ENCODE peak calls at places on chromosomes 6 and 20, in nine cellular contexts. One of them, this sample, is unnamed. For H3K9me3, the result is how much of the 10 kb centered on the place peaks cover.

GRCh38 chr20:59002874-59003399 is 4.1 kb downstream of the CTSZ start:
- DNase-seq in left ventricle myocardium inferior: no peak
- DNase-seq in tibial artery: peak
- DNase-seq in upper lobe of right lung: no peak
- DNase-seq in neural progenitor cell: no peak
- DNase-seq in CD8-positive, alpha-beta T cell: no peak
- DNase-seq in cardiac muscle cell: no peak
- DNase-seq in HCT116: no peak
- DNase-seq in endodermal cell: no peak
- DNase-seq in this sample: no peak

GRCh38 chr6:17206566-17207072 is 74.5 kb upstream of the RBM24 start:
- DNase-seq in CD8-positive, alpha-beta T cell: no peak
- DNase-seq in neural progenitor cell: no peak
- DNase-seq in left ventricle myocardium inferior: no peak
- DNase-seq in cardiac muscle cell: no peak
- DNase-seq in endodermal cell: no peak
- DNase-seq in HCT116: no peak
- DNase-seq in upper lobe of right lung: no peak
- DNase-seq in tibial artery: no peak
- DNase-seq in this sample: no peak

GRCh38 chr20:29689411-29690225 is 1567.8 kb upstream of the DEFB115 start:
- DNase-seq in neural progenitor cell: no peak
- DNase-seq in endodermal cell: no peak
- DNase-seq in upper lobe of right lung: no peak
- DNase-seq in HCT116: no peak
- DNase-seq in left ventricle myocardium inferior: peak
- DNase-seq in cardiac muscle cell: no peak
- DNase-seq in tibial artery: no peak
- DNase-seq in CD8-positive, alpha-beta T cell: no peak
- DNase-seq in this sample: no peak

GRCh38 chr20:4585104-4585753 is 136.5 kb upstream of the PRND start:
- DNase-seq in left ventricle myocardium inferior: no peak
- DNase-seq in cardiac muscle cell: no peak
- DNase-seq in HCT116: no peak
- DNase-seq in tibial artery: no peak
- DNase-seq in upper lobe of right lung: no peak
- DNase-seq in CD8-positive, alpha-beta T cell: no peak
- DNase-seq in neural progenitor cell: no peak
- DNase-seq in endodermal cell: no peak
- DNase-seq in this sample: no peak

GRCh38 chr6:104955927-104956662 is 812 bp upstream of the LIN28B start:
- DNase-seq in cardiac muscle cell: peak
- DNase-seq in neural progenitor cell: peak
- DNase-seq in CD8-positive, alpha-beta T cell: no peak
- DNase-seq in HCT116: no peak
- DNase-seq in tibial artery: no peak
- DNase-seq in left ventricle myocardium inferior: no peak
- DNase-seq in upper lobe of right lung: no peak
- DNase-seq in endodermal cell: peak
- DNase-seq in this sample: no peak

GRCh38 chr6:37974381-37974780 is 154.9 kb downstream of the ZFAND3 start:
- DNase-seq in HCT116: no peak
- DNase-seq in endodermal cell: no peak
- DNase-seq in CD8-positive, alpha-beta T cell: no peak
- DNase-seq in tibial artery: no peak
- DNase-seq in left ventricle myocardium inferior: no peak
- DNase-seq in upper lobe of right lung: no peak
- DNase-seq in neural progenitor cell: no peak
- DNase-seq in cardiac muscle cell: no peak
- DNase-seq in this sample: no peak

GRCh38 chr20:43736588-43737091 is 9.8 kb upstream of the GTSF1L start:
- DNase-seq in left ventricle myocardium inferior: no peak
- DNase-seq in cardiac muscle cell: no peak
- DNase-seq in CD8-positive, alpha-beta T cell: no peak
- DNase-seq in neural progenitor cell: peak
- DNase-seq in tibial artery: no peak
- DNase-seq in endodermal cell: peak
- DNase-seq in upper lobe of right lung: no peak
- DNase-seq in HCT116: no peak
- DNase-seq in this sample: no peak

GRCh38 chr6:90190752-90191393 is 105.8 kb downstream of the BACH2 start:
- DNase-seq in neural progenitor cell: no peak
- DNase-seq in CD8-positive, alpha-beta T cell: no peak
- DNase-seq in endodermal cell: no peak
- DNase-seq in upper lobe of right lung: no peak
- DNase-seq in cardiac muscle cell: no peak
- DNase-seq in left ventricle myocardium inferior: no peak
- DNase-seq in tibial artery: no peak
- DNase-seq in HCT116: no peak
- DNase-seq in this sample: no peak

GRCh38 chr6:53294095-53294494 is 54.7 kb downstream of the ELOVL5 start:
- DNase-seq in left ventricle myocardium inferior: no peak
- DNase-seq in upper lobe of right lung: no peak
- DNase-seq in cardiac muscle cell: peak
- DNase-seq in CD8-positive, alpha-beta T cell: peak
- DNase-seq in HCT116: peak
- DNase-seq in tibial artery: no peak
- DNase-seq in neural progenitor cell: peak
- DNase-seq in endodermal cell: peak
- DNase-seq in this sample: peak

GRCh38 chr6:64483956-64484499 is 848.4 kb downstream of the PHF3 start:
- DNase-seq in CD8-positive, alpha-beta T cell: no peak
- DNase-seq in cardiac muscle cell: no peak
- DNase-seq in upper lobe of right lung: no peak
- DNase-seq in left ventricle myocardium inferior: no peak
- DNase-seq in endodermal cell: no peak
- DNase-seq in neural progenitor cell: no peak
- DNase-seq in tibial artery: no peak
- DNase-seq in HCT116: no peak
- DNase-seq in this sample: no peak

DNA sequence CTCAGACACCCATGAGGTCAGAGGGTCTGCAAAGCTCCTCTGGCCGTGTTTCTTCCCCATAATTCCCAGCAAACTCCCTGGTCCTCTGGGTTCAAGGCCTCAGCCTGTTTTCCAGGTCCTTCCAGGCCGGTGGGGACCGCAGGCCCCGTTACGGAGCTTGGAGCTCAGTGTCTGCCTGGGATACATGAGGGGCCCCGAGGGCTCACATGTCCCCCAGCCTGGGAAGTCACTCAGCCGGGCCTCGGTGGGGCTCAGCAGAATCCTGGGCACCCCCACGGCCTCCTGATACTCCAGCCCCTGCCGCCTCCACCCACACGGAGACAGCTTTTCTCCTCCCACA is 3.4 kb upstream of the SULF2 start:
- DNase-seq in upper lobe of right lung: no peak
- DNase-seq in HCT116: no peak
- DNase-seq in cardiac muscle cell: no peak
- DNase-seq in left ventricle myocardium inferior: no peak
- DNase-seq in tibial artery: no peak
- DNase-seq in endodermal cell: no peak
- DNase-seq in neural progenitor cell: no peak
- DNase-seq in CD8-positive, alpha-beta T cell: no peak
- DNase-seq in this sample: no peak
- H3K9me3 ChIP-seq in upper lobe of right lung: under half
- H3K9me3 ChIP-seq in HCT116: under half
- H3K9me3 ChIP-seq in cardiac muscle cell: under half
- H3K9me3 ChIP-seq in left ventricle myocardium inferior: under half
- H3K9me3 ChIP-seq in tibial artery: under half
- H3K9me3 ChIP-seq in endodermal cell: under half
- H3K9me3 ChIP-seq in neural progenitor cell: under half
- H3K9me3 ChIP-seq in CD8-positive, alpha-beta T cell: under half
- H3K9me3 ChIP-seq in this sample: under half

GRCh38 chr20:37081717-37082289 is 14.0 kb downstream of the RBL1 start:
- DNase-seq in left ventricle myocardium inferior: no peak
- DNase-seq in neural progenitor cell: peak
- DNase-seq in tibial artery: no peak
- DNase-seq in cardiac muscle cell: no peak
- DNase-seq in upper lobe of right lung: no peak
- DNase-seq in endodermal cell: peak
- DNase-seq in HCT116: no peak
- DNase-seq in CD8-positive, alpha-beta T cell: peak
- DNase-seq in this sample: no peak
- TF ChIP-seq CTCF in left ventricle myocardium inferior: peak
- TF ChIP-seq CTCF in neural progenitor cell: peak
- TF ChIP-seq CTCF in tibial artery: peak
- TF ChIP-seq CTCF in cardiac muscle cell: peak
- TF ChIP-seq CTCF in upper lobe of right lung: peak
- TF ChIP-seq CTCF in endodermal cell: peak
- TF ChIP-seq CTCF in HCT116: no peak
- TF ChIP-seq CTCF in CD8-positive, alpha-beta T cell: peak
- TF ChIP-seq CTCF in this sample: peak

DNA sequence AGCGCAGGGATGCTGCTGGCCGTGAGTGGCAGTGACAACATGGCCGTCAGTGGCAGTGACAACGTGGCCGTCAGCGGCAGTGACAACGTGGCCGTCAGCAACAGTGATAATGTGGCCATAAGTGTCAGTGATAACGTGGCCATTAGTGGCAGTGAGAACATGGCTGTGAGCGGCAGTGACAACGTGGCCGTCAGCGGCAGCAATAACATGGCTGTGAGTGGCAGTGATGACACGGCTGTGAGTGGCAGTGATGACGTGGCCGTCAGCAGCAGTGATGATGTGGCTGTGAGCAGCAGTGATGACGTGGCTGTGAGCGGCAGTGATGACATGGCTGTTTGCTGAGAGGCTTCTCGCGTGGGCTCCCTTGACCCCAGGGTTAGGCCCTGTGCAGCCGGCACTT is 169.8 kb downstream of the ERMARD start:
- DNase-seq in left ventricle myocardium inferior: no peak
- DNase-seq in cardiac muscle cell: no peak
- DNase-seq in endodermal cell: no peak
- DNase-seq in neural progenitor cell: no peak
- DNase-seq in upper lobe of right lung: no peak
- DNase-seq in CD8-positive, alpha-beta T cell: no peak
- DNase-seq in tibial artery: no peak
- DNase-seq in HCT116: no peak
- DNase-seq in this sample: no peak
- H3K9me3 ChIP-seq in left ventricle myocardium inferior: under half
- H3K9me3 ChIP-seq in cardiac muscle cell: under half
- H3K9me3 ChIP-seq in endodermal cell: under half
- H3K9me3 ChIP-seq in neural progenitor cell: under half
- H3K9me3 ChIP-seq in upper lobe of right lung: under half
- H3K9me3 ChIP-seq in CD8-positive, alpha-beta T cell: under half
- H3K9me3 ChIP-seq in tibial artery: under half
- H3K9me3 ChIP-seq in HCT116: under half
- H3K9me3 ChIP-seq in this sample: under half

DNA sequence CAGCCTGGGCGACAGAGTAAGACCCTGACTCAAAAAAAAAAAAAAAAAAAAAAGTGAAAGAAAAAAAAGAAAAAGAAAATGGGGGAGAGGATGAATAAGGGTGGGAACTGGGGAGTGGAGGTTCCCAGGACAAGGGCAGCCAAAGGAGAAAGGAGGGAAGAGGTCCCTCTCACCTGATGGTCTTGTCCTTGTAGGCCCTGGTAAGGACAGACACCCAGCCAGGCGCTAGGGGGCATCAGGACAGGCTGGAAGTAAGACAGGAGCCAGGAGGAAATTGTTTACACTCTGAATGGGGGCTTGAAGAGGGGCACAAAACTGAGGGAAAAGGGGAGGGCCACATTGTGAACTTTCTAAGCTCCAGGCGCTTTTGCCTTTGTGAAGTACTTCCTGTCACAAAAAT is 2.3 kb upstream of the ALDH5A1 start:
- DNase-seq in cardiac muscle cell: peak
- DNase-seq in tibial artery: no peak
- DNase-seq in upper lobe of right lung: no peak
- DNase-seq in CD8-positive, alpha-beta T cell: no peak
- DNase-seq in endodermal cell: peak
- DNase-seq in left ventricle myocardium inferior: no peak
- DNase-seq in HCT116: no peak
- DNase-seq in neural progenitor cell: peak
- DNase-seq in this sample: no peak
- TF ChIP-seq CTCF in cardiac muscle cell: peak
- TF ChIP-seq CTCF in tibial artery: no peak
- TF ChIP-seq CTCF in upper lobe of right lung: peak
- TF ChIP-seq CTCF in CD8-positive, alpha-beta T cell: no peak
- TF ChIP-seq CTCF in endodermal cell: peak
- TF ChIP-seq CTCF in left ventricle myocardium inferior: no peak
- TF ChIP-seq CTCF in HCT116: no peak
- TF ChIP-seq CTCF in neural progenitor cell: peak
- TF ChIP-seq CTCF in this sample: no peak

GRCh38 chr20:49285813-49286494 is 8.1 kb upstream of the ZNFX1 start:
- DNase-seq in endodermal cell: peak
- DNase-seq in tibial artery: no peak
- DNase-seq in CD8-positive, alpha-beta T cell: no peak
- DNase-seq in HCT116: no peak
- DNase-seq in left ventricle myocardium inferior: no peak
- DNase-seq in upper lobe of right lung: no peak
- DNase-seq in neural progenitor cell: no peak
- DNase-seq in cardiac muscle cell: no peak
- DNase-seq in this sample: no peak
- H3K9me3 ChIP-seq in endodermal cell: under half
- H3K9me3 ChIP-seq in tibial artery: under half
- H3K9me3 ChIP-seq in CD8-positive, alpha-beta T cell: under half
- H3K9me3 ChIP-seq in HCT116: under half
- H3K9me3 ChIP-seq in left ventricle myocardium inferior: half or more
- H3K9me3 ChIP-seq in upper lobe of right lung: under half
- H3K9me3 ChIP-seq in neural progenitor cell: under half
- H3K9me3 ChIP-seq in cardiac muscle cell: under half
- H3K9me3 ChIP-seq in this sample: under half

GRCh38 chr20:25196701-25197120 is 1.2 kb downstream of the ENTPD6 start:
- DNase-seq in cardiac muscle cell: peak
- DNase-seq in left ventricle myocardium inferior: no peak
- DNase-seq in endodermal cell: peak
- DNase-seq in HCT116: no peak
- DNase-seq in upper lobe of right lung: no peak
- DNase-seq in CD8-positive, alpha-beta T cell: no peak
- DNase-seq in tibial artery: no peak
- DNase-seq in neural progenitor cell: peak
- DNase-seq in this sample: no peak

GRCh38 chr20:25197173-25197869 is 1.8 kb downstream of the ENTPD6 start:
- DNase-seq in neural progenitor cell: no peak
- DNase-seq in left ventricle myocardium inferior: no peak
- DNase-seq in endodermal cell: peak
- DNase-seq in cardiac muscle cell: no peak
- DNase-seq in tibial artery: no peak
- DNase-seq in HCT116: no peak
- DNase-seq in upper lobe of right lung: no peak
- DNase-seq in CD8-positive, alpha-beta T cell: no peak
- DNase-seq in this sample: no peak

GRCh38 chr20:25194333-25194972 is 1.1 kb upstream of the ENTPD6 start:
- DNase-seq in upper lobe of right lung: no peak
- DNase-seq in tibial artery: no peak
- DNase-seq in endodermal cell: no peak
- DNase-seq in cardiac muscle cell: no peak
- DNase-seq in HCT116: no peak
- DNase-seq in CD8-positive, alpha-beta T cell: no peak
- DNase-seq in left ventricle myocardium inferior: no peak
- DNase-seq in neural progenitor cell: no peak
- DNase-seq in this sample: no peak

GRCh38 chr20:25195014-25195961 is at the start of gene ENTPD6:
- DNase-seq in tibial artery: peak
- DNase-seq in left ventricle myocardium inferior: peak
- DNase-seq in upper lobe of right lung: peak
- DNase-seq in CD8-positive, alpha-beta T cell: peak
- DNase-seq in cardiac muscle cell: peak
- DNase-seq in neural progenitor cell: peak
- DNase-seq in HCT116: peak
- DNase-seq in endodermal cell: peak
- DNase-seq in this sample: peak

GRCh38 chr20:25195962-25196700 is 619 bp downstream of the ENTPD6 start:
- DNase-seq in tibial artery: no peak
- DNase-seq in left ventricle myocardium inferior: no peak
- DNase-seq in neural progenitor cell: peak
- DNase-seq in CD8-positive, alpha-beta T cell: peak
- DNase-seq in HCT116: peak
- DNase-seq in cardiac muscle cell: peak
- DNase-seq in upper lobe of right lung: no peak
- DNase-seq in endodermal cell: peak
- DNase-seq in this sample: peak
- TF ChIP-seq CTCF in tibial artery: no peak
- TF ChIP-seq CTCF in left ventricle myocardium inferior: no peak
- TF ChIP-seq CTCF in neural progenitor cell: no peak
- TF ChIP-seq CTCF in CD8-positive, alpha-beta T cell: no peak
- TF ChIP-seq CTCF in HCT116: no peak
- TF ChIP-seq CTCF in cardiac muscle cell: no peak
- TF ChIP-seq CTCF in upper lobe of right lung: no peak
- TF ChIP-seq CTCF in endodermal cell: no peak
- TF ChIP-seq CTCF in this sample: no peak

This sample was measured in Peyer's patch.